ENCODE peak calls at places on chromosomes 13 and 19, in ten cellular contexts. B is uterus; E is right cardiac atrium; H is left lung; A is effector memory CD4-positive, alpha-beta T cell; I is suprapubic skin; Y is A549; K is left ventricle myocardium inferior; O is kidney; Q is cardiac muscle cell. W is an unnamed sample.
A peak's percentile ranks its signal among the peaks of the same experiment; 100 is the strongest.

GRCh38 chr13:31008400-31009115 is 76.1 kb downstream of the TEX26 start:
- DNase-seq in E (no peak), K (no peak), B (no peak), Q (no peak), H (no peak), A (no peak), I (no peak), Y (no peak), O (no peak), W (no peak)

GRCh38 chr19:32231020-32231419 is 114.4 kb upstream of the ZNF507 start:
- DNase-seq in B (no peak), Y (no peak), H (no peak), E (no peak), A (no peak), O (no peak), Q (no peak), K (no peak), I (no peak), W (no peak)

GRCh38 chr13:47218611-47219010 is 321.8 kb upstream of the HTR2A start:
- DNase-seq in Q (no peak), K (no peak), I (no peak), A (no peak), Y (no peak), B (no peak), H (no peak), O (no peak), E (no peak), W (no peak)

GRCh38 chr19:7986321-7987083 is 18.9 kb downstream of the ELAVL1 start:
- DNase-seq in Y (no peak), O (no peak), I (no peak), B (no peak), A (no peak), H (no peak), E (no peak), K (no peak), Q (no peak), W (no peak)

GRCh38 chr19:925912-926594 is at the start of gene ARID3A:
- DNase-seq in Q (peak; percentile 85), O (peak; percentile 80), K (peak; percentile 48), I (no peak), E (no peak), B (no peak), H (no peak), Y (peak; percentile 71), A (no peak), W (no peak)

GRCh38 chr19:12769689-12770088 is 5.7 kb downstream of the HOOK2 start:
- DNase-seq in H (peak; percentile 74), K (no peak), Q (peak; percentile 78), A (peak; percentile 63), I (no peak), Y (no peak), E (no peak), B (no peak), O (no peak), W (peak; percentile 71)

GRCh38 chr19:961866-962620 is 22.1 kb upstream of the WDR18 start:
- DNase-seq in Y (no peak), O (no peak), I (no peak), Q (no peak), B (no peak), A (no peak), E (no peak), K (no peak), H (no peak), W (peak; percentile 66)

GRCh38 chr19:32914879-32915278 is 45.3 kb upstream of the SLC7A9 start:
- DNase-seq in Q (no peak), B (no peak), H (no peak), K (no peak), A (no peak), I (no peak), O (no peak), E (no peak), Y (no peak), W (no peak)

GRCh38 chr19:40603719-40604646 is 2.8 kb downstream of the LTBP4 start:
- DNase-seq in A (peak; percentile 97), B (peak; percentile 99), E (peak; percentile 98), Q (peak; percentile 98), K (peak; percentile 98), O (peak; percentile 99), I (peak; percentile 99), H (peak; percentile 98), Y (peak; percentile 99), W (peak; percentile 100)

GRCh38 chr19:40604647-40605200 is 3.6 kb downstream of the LTBP4 start:
- DNase-seq in O (no peak), B (no peak), I (no peak), K (no peak), H (no peak), Q (no peak), E (no peak), Y (no peak), A (no peak), W (peak; percentile 72)

GRCh38 chr19:40605201-40605971 is 4.2 kb downstream of the LTBP4 start:
- DNase-seq in I (peak; percentile 90), A (peak; percentile 85), B (peak; percentile 67), K (peak; percentile 72), Q (peak; percentile 72), E (peak; percentile 76), Y (peak; percentile 99), H (peak; percentile 88), O (peak; percentile 95), W (peak; percentile 85)

GRCh38 chr19:40601061-40601973 is at the start of gene LTBP4:
- DNase-seq in K (peak; percentile 78), O (peak; percentile 90), Q (peak; percentile 70), E (peak; percentile 76), H (no peak), B (peak; percentile 81), I (no peak), Y (no peak), A (no peak), W (peak; percentile 72)

DNA sequence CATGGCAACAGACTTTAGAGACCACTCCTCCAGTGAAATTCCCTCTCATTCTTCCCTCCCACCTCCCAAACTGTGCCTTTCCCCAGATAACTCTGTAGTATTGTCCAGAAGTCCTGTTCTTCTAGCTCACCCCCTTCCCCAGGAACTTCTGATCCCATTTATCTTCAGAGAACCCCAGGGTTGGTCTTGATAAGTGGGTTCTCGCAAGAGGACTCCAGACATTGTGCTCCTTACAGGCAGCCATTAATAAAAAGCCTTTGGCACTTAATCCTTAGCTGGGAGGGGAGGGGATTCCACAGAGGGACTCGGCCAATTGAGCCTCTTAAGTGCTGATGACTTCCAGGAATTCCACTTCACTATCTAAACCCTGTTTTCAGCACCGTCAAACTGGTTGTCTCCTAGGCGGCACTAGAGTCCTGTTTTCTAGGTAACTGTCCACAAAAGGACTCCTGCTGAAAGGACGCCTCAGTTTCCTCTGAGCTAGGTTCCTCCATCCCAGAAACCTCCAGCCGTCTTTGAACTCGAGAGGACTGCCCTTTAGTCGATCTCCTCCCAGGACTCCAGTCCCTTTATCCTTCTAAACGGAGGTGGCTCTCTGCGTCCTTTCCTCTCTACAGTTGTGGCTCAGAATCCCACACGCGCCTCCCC is 2.0 kb downstream of the LTBP4 start:
- DNase-seq in Y (no peak), H (no peak), E (no peak), A (no peak), K (no peak), I (no peak), O (no peak), B (no peak), Q (peak; percentile 79), W (no peak)
- H3K4me1 ChIP-seq in Y (peaks cover 60% of the 10 kb centered on the region), H (peaks cover 35% of the 10 kb centered on the region), E (peaks cover 6% of the 10 kb centered on the region), A (peaks cover 76% of the 10 kb centered on the region), K (peaks cover 91% of the 10 kb centered on the region), I (peaks cover 96% of the 10 kb centered on the region), O (peaks cover 3% of the 10 kb centered on the region), B (peaks cover 43% of the 10 kb centered on the region), Q (peaks cover 33% of the 10 kb centered on the region), W (peaks cover 60% of the 10 kb centered on the region)

DNA sequence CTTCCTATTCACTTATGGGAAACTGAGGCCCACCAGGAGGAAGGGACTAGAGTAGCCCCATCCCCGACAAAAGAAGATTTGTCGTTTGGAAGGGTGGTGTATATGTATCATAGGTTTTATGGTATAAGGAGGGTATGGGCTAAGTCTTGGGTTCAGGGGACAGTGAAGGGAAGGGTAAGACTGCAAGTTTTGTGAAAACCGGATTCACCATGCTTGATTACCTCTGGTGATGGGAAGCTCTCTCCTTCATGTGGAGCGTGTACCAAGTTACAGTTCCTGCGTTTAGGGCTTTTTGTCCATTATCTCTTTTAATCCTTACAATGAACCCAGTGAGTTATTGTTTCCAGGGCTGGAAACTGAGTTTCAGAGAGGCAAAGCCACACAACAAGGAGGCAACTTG is 3.8 kb downstream of the VASP start:
- DNase-seq in A (no peak), B (no peak), K (no peak), Y (no peak), I (no peak), E (no peak), Q (no peak), O (no peak), H (no peak), W (no peak)
- H3K4me1 ChIP-seq in A (peaks cover 40% of the 10 kb centered on the region), B (peaks cover 8% of the 10 kb centered on the region), K (peaks cover 99% of the 10 kb centered on the region), Y (peaks cover 54% of the 10 kb centered on the region), I (peaks cover 67% of the 10 kb centered on the region), E (peaks cover 11% of the 10 kb centered on the region), Q (no peaks in the 10 kb centered on the region), O (peaks cover 16% of the 10 kb centered on the region), H (peaks cover 29% of the 10 kb centered on the region), W (no peaks in the 10 kb centered on the region)

GRCh38 chr19:16573296-16573695 is 1.1 kb upstream of the SLC35E1 start:
- DNase-seq in K (no peak), Y (no peak), I (no peak), B (no peak), Q (no peak), H (no peak), O (no peak), A (no peak), E (no peak), W (no peak)

GRCh38 chr19:16572332-16573211 is at the start of gene SLC35E1:
- DNase-seq in K (peak; percentile 95), I (peak; percentile 96), A (peak; percentile 89), E (peak; percentile 97), O (peak; percentile 99), Q (peak; percentile 97), Y (peak; percentile 95), B (peak; percentile 93), H (peak; percentile 96), W (peak; percentile 97)

GRCh38 chr19:16575282-16575681 is 3.1 kb upstream of the SLC35E1 start:
- DNase-seq in E (no peak), K (no peak), B (no peak), H (no peak), I (no peak), Q (no peak), Y (no peak), O (no peak), A (no peak), W (no peak)

GRCh38 chr19:16571689-16572331 is 405 bp downstream of the SLC35E1 start:
- DNase-seq in Y (no peak), B (no peak), O (peak; percentile 88), Q (no peak), I (no peak), E (no peak), A (no peak), H (no peak), K (no peak), W (no peak)

DNA sequence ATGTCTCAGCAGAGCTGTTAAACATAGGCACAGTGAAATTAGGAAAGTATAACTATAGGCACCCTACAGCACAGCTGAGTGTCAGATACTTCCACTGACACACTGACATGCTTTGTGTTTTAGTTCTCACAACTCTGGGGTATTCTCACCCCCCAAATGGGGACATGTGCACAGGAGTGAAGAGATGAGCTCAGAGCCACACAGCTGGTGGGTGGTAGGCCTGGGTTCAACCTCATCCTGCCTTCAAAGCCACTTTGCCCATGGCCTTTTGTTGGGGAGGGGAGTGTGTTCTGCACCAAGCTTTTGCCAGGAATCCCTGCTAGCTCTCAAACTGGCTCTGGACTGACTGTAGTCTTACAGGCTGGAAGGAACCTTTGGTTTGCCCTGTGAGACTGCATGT is 1.7 kb upstream of the SLC35E1 start:
- DNase-seq in H (no peak), K (no peak), Q (no peak), B (no peak), O (no peak), A (no peak), E (no peak), Y (no peak), I (no peak), W (no peak)
- H3K4me1 ChIP-seq in H (peaks cover 35% of the 10 kb centered on the region), K (peaks cover 62% of the 10 kb centered on the region), Q (peaks cover 6% of the 10 kb centered on the region), B (peaks cover 7% of the 10 kb centered on the region), O (peaks cover 6% of the 10 kb centered on the region), A (peaks cover 29% of the 10 kb centered on the region), E (peaks cover 8% of the 10 kb centered on the region), Y (peaks cover 20% of the 10 kb centered on the region), I (peaks cover 54% of the 10 kb centered on the region), W (peaks cover 16% of the 10 kb centered on the region)

GRCh38 chr19:15268928-15269253 is 36.6 kb upstream of the EPHX3 start:
- DNase-seq in H (no peak), I (no peak), Q (no peak), O (no peak), Y (no peak), A (no peak), B (no peak), K (no peak), E (peak; percentile 1), W (no peak)
- H3K4me1 ChIP-seq in H (peaks cover 21% of the 10 kb centered on the region), I (peaks cover 54% of the 10 kb centered on the region), Q (peaks cover 20% of the 10 kb centered on the region), O (peaks cover 15% of the 10 kb centered on the region), Y (peaks cover 19% of the 10 kb centered on the region), A (peaks cover 2% of the 10 kb centered on the region), B (peaks cover 24% of the 10 kb centered on the region), K (peaks cover 100% of the 10 kb centered on the region), E (peaks cover 42% of the 10 kb centered on the region), W (peaks cover 38% of the 10 kb centered on the region)

W was measured in Peyer's patch.